ENCODE peak calls at places on chromosomes 5 and 9, in eight cellular contexts. J is A549, I is adrenal gland, O is cardiac muscle cell, W is psoas muscle, E is fibroblast of lung, V is upper lobe of right lung, S is bronchial epithelial cell. U is an unnamed sample.

GRCh38 chr9:112041536-112042243 is 133.4 kb downstream of the SUSD1 start:
- DNase-seq in J (peak), I (no peak), O (no peak), W (no peak), E (peak), V (no peak), S (peak), U (no peak)

GRCh38 chr5:142095651-142096330 is 12.8 kb upstream of the NDFIP1 start:
- DNase-seq in J (no peak), I (no peak), O (peak), W (no peak), E (no peak), V (no peak), S (peak), U (peak)

GRCh38 chr5:137374110-137374853 is 124.8 kb downstream of the SPOCK1 start:
- DNase-seq in J (no peak), I (peak), O (no peak), W (no peak), E (no peak), V (no peak), S (no peak), U (no peak)

GRCh38 chr9:13088734-13089427 is 190.6 kb downstream of the MPDZ start:
- DNase-seq in J (peak), I (no peak), O (peak), W (no peak), E (peak), V (no peak), S (peak), U (peak)

GRCh38 chr9:79801459-79801858 is 229.7 kb downstream of the TLE4 start:
- DNase-seq in J (no peak), I (no peak), O (no peak), W (no peak), E (peak), V (no peak), S (no peak), U (no peak)

GRCh38 chr9:136355616-136356557 is 7.7 kb downstream of the DNLZ start:
- DNase-seq in J (no peak), I (no peak), O (no peak), W (no peak), E (peak), V (no peak), S (no peak), U (no peak)

GRCh38 chr5:26807231-26808199 is 230.9 kb downstream of the CDH9 start:
- DNase-seq in J (no peak), I (no peak), O (no peak), W (no peak), E (no peak), V (no peak), S (no peak), U (no peak)

GRCh38 chr5:100827481-100827889 is 75.6 kb downstream of the ST8SIA4 start:
- DNase-seq in J (no peak), I (no peak), O (no peak), W (no peak), E (peak), V (no peak), S (peak), U (peak)

GRCh38 chr9:23322392-23322791 is 503.6 kb downstream of the ELAVL2 start:
- DNase-seq in J (no peak), I (no peak), O (peak), W (no peak), E (no peak), V (no peak), S (peak), U (no peak)

DNA sequence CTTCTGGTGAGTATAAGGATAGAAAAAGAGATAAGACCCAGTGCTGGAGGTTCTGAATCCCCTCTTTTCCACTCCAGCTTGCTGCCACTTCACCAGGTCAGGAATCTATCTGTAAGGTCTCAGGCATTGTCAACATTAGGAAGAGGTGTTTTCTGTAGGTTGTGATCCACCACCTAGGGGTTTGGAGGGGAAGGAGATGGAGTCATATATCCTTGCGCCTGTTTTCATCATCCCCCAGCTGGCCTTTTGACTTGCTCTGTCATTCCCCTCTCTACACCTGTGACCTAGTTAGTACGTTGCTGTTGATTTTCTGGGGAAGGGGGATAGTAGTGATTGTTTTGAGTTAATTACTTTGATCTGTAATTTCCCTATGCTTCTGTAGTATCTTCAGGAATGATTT is 20.5 kb downstream of the SPINK5 start:
- DNase-seq in J (no peak), I (no peak), O (no peak), W (no peak), E (no peak), V (no peak), S (no peak), U (no peak)
- TF ChIP-seq CTCF in J (no peak), I (no peak), O (no peak), W (no peak), E (no peak), V (no peak), S (no peak), U (no peak)

GRCh38 chr5:111004291-111004690 is 67.2 kb upstream of the TSLP start:
- DNase-seq in J (no peak), I (no peak), O (no peak), W (no peak), E (no peak), V (no peak), S (no peak), U (no peak)

GRCh38 chr5:110996742-110997141 is 74.8 kb upstream of the TSLP start:
- DNase-seq in J (no peak), I (no peak), O (no peak), W (no peak), E (no peak), V (no peak), S (no peak), U (no peak)

GRCh38 chr5:111003623-111004022 is 67.9 kb upstream of the TSLP start:
- DNase-seq in J (no peak), I (no peak), O (no peak), W (no peak), E (no peak), V (no peak), S (no peak), U (no peak)

DNA sequence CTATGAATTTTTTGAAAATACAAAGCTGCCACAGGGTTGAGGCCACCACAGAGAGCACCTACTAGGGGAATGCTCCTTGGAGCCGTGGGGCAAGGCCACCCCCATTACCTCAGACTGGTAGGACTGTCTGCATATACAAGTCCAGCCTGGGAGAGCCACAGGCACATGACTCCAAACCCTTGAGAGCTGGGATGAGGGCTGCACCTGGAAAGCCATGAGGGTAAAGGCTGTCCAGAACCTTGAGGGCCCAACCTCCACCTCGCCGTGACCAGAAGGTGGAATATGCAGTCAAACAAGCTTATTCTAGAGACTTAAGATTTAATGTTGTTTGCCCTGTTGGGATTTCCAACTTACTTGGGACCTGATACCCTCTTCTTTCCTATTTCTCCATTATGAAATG is 69.5 kb upstream of the TSLP start:
- DNase-seq in J (no peak), I (no peak), O (no peak), W (no peak), E (no peak), V (peak), S (no peak), U (no peak)
- H3K4me3 ChIP-seq in J (no peak), I (no peak), O (no peak), W (no peak), E (no peak), V (no peak), S (no peak), U (no peak)

GRCh38 chr5:147558131-147558730 is 48.4 kb upstream of the DPYSL3 start:
- DNase-seq in J (no peak), I (no peak), O (no peak), W (no peak), E (peak), V (no peak), S (no peak), U (no peak)

GRCh38 chr5:147561435-147561834 is 51.6 kb upstream of the DPYSL3 start:
- DNase-seq in J (no peak), I (no peak), O (no peak), W (no peak), E (no peak), V (no peak), S (no peak), U (no peak)

GRCh38 chr5:147560982-147561381 is 51.1 kb upstream of the DPYSL3 start:
- DNase-seq in J (no peak), I (no peak), O (no peak), W (no peak), E (peak), V (no peak), S (peak), U (no peak)

GRCh38 chr5:147558826-147559225 is 49.0 kb upstream of the DPYSL3 start:
- DNase-seq in J (peak), I (peak), O (peak), W (no peak), E (peak), V (no peak), S (peak), U (peak)

GRCh38 chr5:147559725-147560124 is 49.9 kb upstream of the DPYSL3 start:
- DNase-seq in J (no peak), I (no peak), O (no peak), W (no peak), E (peak), V (no peak), S (peak), U (no peak)
- TF ChIP-seq CTCF in J (no peak), I (no peak), O (peak), W (no peak), E (peak), V (no peak), S (peak), U (no peak)

GRCh38 chr9:98373622-98374021 is 118.2 kb upstream of the TBC1D2 start:
- DNase-seq in J (no peak), I (no peak), O (no peak), W (no peak), E (peak), V (no peak), S (peak), U (no peak)

GRCh38 chr9:98374385-98375051 is 119.1 kb upstream of the TBC1D2 start:
- DNase-seq in J (peak), I (peak), O (peak), W (no peak), E (peak), V (no peak), S (peak), U (no peak)

GRCh38 chr9:98370300-98370975 is 115.0 kb upstream of the TBC1D2 start:
- DNase-seq in J (no peak), I (no peak), O (no peak), W (no peak), E (no peak), V (peak), S (no peak), U (no peak)

GRCh38 chr9:98370976-98371315 is 115.5 kb upstream of the TBC1D2 start:
- DNase-seq in J (no peak), I (no peak), O (no peak), W (no peak), E (no peak), V (peak), S (no peak), U (no peak)

GRCh38 chr9:98372077-98372812 is 116.8 kb upstream of the TBC1D2 start:
- DNase-seq in J (no peak), I (peak), O (no peak), W (no peak), E (no peak), V (peak), S (no peak), U (no peak)
- H3K4me3 ChIP-seq in J (no peak), I (no peak), O (no peak), W (no peak), E (no peak), V (no peak), S (no peak), U (no peak)

GRCh38 chr9:130930804-130931349 is 8.2 kb downstream of the FIBCD1 start:
- DNase-seq in J (no peak), I (no peak), O (no peak), W (no peak), E (no peak), V (no peak), S (no peak), U (no peak)

GRCh38 chr9:130933114-130934046 is 5.7 kb downstream of the FIBCD1 start:
- DNase-seq in J (no peak), I (peak), O (no peak), W (peak), E (peak), V (no peak), S (peak), U (no peak)

GRCh38 chr9:130934246-130934645 is 4.8 kb downstream of the FIBCD1 start:
- DNase-seq in J (no peak), I (no peak), O (no peak), W (peak), E (no peak), V (no peak), S (no peak), U (no peak)

GRCh38 chr9:130931508-130932150 is 7.4 kb downstream of the FIBCD1 start:
- DNase-seq in J (no peak), I (no peak), O (no peak), W (peak), E (no peak), V (no peak), S (no peak), U (peak)

DNA sequence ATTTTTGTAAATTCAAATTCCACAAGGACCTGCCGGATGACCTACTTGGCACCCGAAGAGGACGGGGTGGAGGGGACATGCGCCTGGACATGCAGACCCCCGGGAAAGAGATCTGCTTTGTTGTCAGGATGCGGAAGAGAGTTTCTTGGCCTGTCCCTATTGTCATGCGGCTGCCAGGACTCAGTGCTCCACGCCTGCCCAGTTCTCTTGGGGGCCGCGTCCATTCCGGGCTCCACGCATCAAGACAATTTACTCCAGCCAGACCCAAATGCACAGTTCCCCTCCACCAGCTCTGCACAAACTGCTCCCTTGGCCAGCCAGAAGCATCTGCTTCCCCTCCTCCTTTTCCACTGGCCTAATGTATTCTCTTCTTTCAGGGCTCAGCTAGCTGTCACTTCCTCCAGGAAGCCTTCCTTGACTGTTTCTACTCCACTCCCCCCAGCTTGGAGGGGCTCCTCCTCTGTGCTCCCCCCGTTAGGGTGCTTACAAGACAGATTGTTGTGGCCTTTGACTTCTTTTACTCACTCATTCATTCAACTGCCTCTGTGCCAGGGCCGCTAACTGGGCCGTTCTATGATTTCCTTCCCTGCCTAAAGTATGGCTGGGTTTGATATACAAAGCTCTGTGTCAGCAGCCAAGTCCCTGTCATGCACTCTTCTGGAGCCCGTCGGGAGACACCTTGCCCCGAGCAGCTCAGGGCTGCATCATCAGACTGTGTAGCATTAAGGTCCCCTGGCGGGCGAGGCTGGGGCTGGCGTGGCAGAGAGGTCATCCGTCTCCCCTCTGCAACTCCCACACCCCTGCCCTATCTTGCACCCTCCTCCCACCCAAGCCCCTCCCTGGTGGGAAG is 6.6 kb downstream of the FIBCD1 start:
- DNase-seq in J (no peak), I (peak), O (peak), W (peak), E (no peak), V (peak), S (no peak), U (peak)
- TF ChIP-seq CTCF in J (no peak), I (no peak), O (peak), W (no peak), E (peak), V (peak), S (peak), U (no peak)

DNA sequence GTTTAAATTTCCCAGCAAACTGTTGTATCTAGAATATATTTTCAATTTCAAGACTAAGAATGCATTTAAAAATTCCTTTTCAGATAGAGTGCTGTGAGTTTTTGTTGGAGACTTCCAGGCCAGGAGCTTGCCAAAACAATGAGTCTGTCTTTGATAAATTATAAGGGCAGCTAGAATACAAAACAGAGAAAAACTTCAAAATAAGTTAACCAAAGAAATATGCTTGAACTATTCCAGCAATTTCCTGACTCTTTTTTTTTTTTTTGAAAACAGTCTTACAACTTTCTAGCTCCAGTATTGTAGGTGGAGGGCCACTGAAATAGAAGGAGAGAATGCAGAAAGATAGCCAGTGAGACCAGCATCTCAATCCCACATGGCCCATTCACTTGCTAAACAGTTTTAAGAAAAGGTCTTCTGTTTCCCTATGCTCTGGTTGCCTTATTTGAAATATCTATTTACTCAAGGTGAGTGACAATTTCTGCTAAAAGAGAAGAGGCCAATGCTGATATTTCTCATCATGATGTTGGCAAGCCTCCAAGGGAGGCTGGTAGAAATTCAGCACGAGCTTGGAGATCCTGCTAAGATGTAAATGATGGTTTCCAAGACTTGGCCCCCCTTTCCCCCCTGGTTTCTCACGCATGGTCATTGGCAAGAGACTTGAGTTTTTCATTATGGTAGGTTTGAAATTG is 103.2 kb downstream of the USP20 start:
- DNase-seq in J (no peak), I (no peak), O (no peak), W (no peak), E (peak), V (no peak), S (no peak), U (no peak)
- H3K4me3 ChIP-seq in J (no peak), I (no peak), O (no peak), W (no peak), E (no peak), V (no peak), S (no peak), U (no peak)

DNA sequence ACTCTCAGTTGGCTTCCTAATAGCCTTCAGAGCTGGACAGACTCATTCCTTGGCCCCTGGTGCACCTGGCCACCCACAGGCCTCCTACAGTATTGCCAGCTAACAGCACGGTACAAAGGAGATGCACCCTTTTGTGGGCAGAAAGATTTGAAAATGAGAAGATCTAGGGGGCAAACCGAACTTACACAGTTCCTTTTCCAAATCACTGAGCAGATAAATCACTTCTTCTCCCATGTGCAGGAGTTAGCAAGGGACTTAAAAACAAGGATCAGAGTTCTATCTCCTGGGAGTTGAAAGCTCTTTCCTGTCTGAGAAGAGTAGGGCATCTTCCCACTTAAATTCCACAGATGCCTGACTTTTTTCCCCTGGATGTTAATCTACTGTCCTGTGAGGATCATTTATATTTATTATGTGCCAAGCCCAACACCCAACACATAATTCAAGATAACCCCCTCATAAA is 207.4 kb upstream of the DAPK1 start:
- DNase-seq in J (no peak), I (no peak), O (no peak), W (no peak), E (peak), V (no peak), S (no peak), U (no peak)
- TF ChIP-seq CTCF in J (no peak), I (no peak), O (peak), W (peak), E (peak), V (peak), S (no peak), U (no peak)

GRCh38 chr5:154403234-154403633 is 42.6 kb upstream of the SAP30L start:
- DNase-seq in J (no peak), I (no peak), O (no peak), W (no peak), E (peak), V (no peak), S (no peak), U (no peak)

GRCh38 chr5:154406231-154406630 is 39.6 kb upstream of the SAP30L start:
- DNase-seq in J (no peak), I (no peak), O (no peak), W (no peak), E (peak), V (no peak), S (peak), U (no peak)

GRCh38 chr5:154406826-154407225 is 39.0 kb upstream of the SAP30L start:
- DNase-seq in J (no peak), I (no peak), O (no peak), W (no peak), E (no peak), V (no peak), S (no peak), U (no peak)

GRCh38 chr5:154403776-154404387 is 41.9 kb upstream of the SAP30L start:
- DNase-seq in J (no peak), I (no peak), O (no peak), W (no peak), E (no peak), V (no peak), S (no peak), U (no peak)

DNA sequence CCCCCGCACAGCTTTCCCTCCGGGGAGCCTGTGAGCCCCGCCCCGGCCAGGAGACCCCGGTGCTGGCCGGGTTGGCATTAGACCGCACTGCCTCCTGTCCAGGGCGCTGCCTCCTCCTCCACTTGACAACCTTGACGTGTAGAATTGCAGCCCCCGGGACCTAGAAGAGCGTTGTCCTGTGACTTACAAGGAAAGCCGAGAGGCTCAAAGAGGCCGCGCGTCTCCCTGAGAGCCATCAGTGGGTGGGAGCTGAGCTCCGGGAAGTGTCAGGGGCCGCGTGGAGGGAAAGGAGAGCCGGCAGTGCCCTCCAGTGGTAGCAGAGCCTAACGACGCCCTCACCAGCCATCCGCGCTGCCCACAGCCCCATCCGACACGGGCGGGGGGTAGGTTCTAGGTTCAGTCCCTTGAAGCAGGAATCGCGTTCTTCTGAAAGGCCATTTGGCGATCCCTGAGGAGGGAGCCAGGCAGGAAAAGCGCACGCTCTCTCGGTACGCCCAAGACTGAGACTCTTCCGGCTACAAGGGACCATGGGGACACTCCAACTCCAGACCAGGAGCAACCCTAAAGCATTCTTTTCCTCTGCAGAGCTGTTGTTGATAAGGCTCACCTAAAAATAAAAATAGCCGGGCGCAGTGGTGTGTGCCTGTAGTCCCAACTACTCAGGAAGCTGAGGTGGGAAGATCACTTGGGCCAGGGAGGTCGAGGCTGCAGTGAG is 40.6 kb upstream of the SAP30L start:
- DNase-seq in J (peak), I (peak), O (peak), W (peak), E (peak), V (peak), S (peak), U (peak)
- H3K4me3 ChIP-seq in J (no peak), I (no peak), O (peak), W (peak), E (peak), V (peak), S (peak), U (peak)

GRCh38 chr5:34791761-34792244 is 47.2 kb upstream of the TTC23L start:
- DNase-seq in J (no peak), I (peak), O (no peak), W (no peak), E (peak), V (no peak), S (no peak), U (no peak)
- TF ChIP-seq CTCF in J (no peak), I (no peak), O (no peak), W (no peak), E (no peak), V (no peak), S (no peak), U (no peak)